ENCODE peak calls at places on chromosomes 3 and 15, in four cellular contexts. One of them, this sample, is unnamed.

GRCh38 chr15:35944945-35945344 is 399.0 kb upstream of the DPH6 start:
- DNase-seq in lower leg skin: no peak
- DNase-seq in M059J: no peak
- DNase-seq in stimulated activated CD4-positive, alpha-beta T cell treated with anti-CD3 and anti-CD28 coated beads, Interleukin-12 subunit alpha, Interleukin-12 subunit beta, amount 100 ng/mL, for 4 hours: no peak
- DNase-seq in this sample: no peak

GRCh38 chr15:77819841-77820728 is 187.4 kb upstream of the LINGO1 start:
- DNase-seq in lower leg skin: no peak
- DNase-seq in M059J: peak; percentile 29
- DNase-seq in stimulated activated CD4-positive, alpha-beta T cell treated with anti-CD3 and anti-CD28 coated beads, Interleukin-12 subunit alpha, Interleukin-12 subunit beta, amount 100 ng/mL, for 4 hours: no peak
- DNase-seq in this sample: no peak

GRCh38 chr3:71987089-71987735 is 202.3 kb upstream of the PROK2 start:
- DNase-seq in lower leg skin: no peak
- DNase-seq in stimulated activated CD4-positive, alpha-beta T cell treated with anti-CD3 and anti-CD28 coated beads, Interleukin-12 subunit alpha, Interleukin-12 subunit beta, amount 100 ng/mL, for 4 hours: no peak
- DNase-seq in M059J: no peak
- DNase-seq in this sample: no peak

GRCh38 chr3:48372377-48372770 is 355 bp downstream of the FBXW12 start:
- DNase-seq in lower leg skin: no peak
- DNase-seq in stimulated activated CD4-positive, alpha-beta T cell treated with anti-CD3 and anti-CD28 coated beads, Interleukin-12 subunit alpha, Interleukin-12 subunit beta, amount 100 ng/mL, for 4 hours: no peak
- DNase-seq in M059J: no peak
- DNase-seq in this sample: no peak

GRCh38 chr15:59689626-59690236 is 611 bp upstream of the BNIP2 start:
- DNase-seq in M059J: peak; percentile 75
- DNase-seq in lower leg skin: peak; percentile 88
- DNase-seq in stimulated activated CD4-positive, alpha-beta T cell treated with anti-CD3 and anti-CD28 coated beads, Interleukin-12 subunit alpha, Interleukin-12 subunit beta, amount 100 ng/mL, for 4 hours: peak; percentile 43
- DNase-seq in this sample: peak; percentile 87

GRCh38 chr15:85414495-85414894 is 34.1 kb downstream of the AKAP13 start:
- DNase-seq in lower leg skin: no peak
- DNase-seq in M059J: peak; percentile 29
- DNase-seq in stimulated activated CD4-positive, alpha-beta T cell treated with anti-CD3 and anti-CD28 coated beads, Interleukin-12 subunit alpha, Interleukin-12 subunit beta, amount 100 ng/mL, for 4 hours: no peak
- DNase-seq in this sample: no peak

GRCh38 chr15:41713047-41713446 is 52.8 kb downstream of the MGA start:
- DNase-seq in stimulated activated CD4-positive, alpha-beta T cell treated with anti-CD3 and anti-CD28 coated beads, Interleukin-12 subunit alpha, Interleukin-12 subunit beta, amount 100 ng/mL, for 4 hours: no peak
- DNase-seq in lower leg skin: no peak
- DNase-seq in M059J: no peak
- DNase-seq in this sample: peak; percentile 15

GRCh38 chr15:38029741-38030140 is 95.3 kb downstream of the TMCO5A start:
- DNase-seq in stimulated activated CD4-positive, alpha-beta T cell treated with anti-CD3 and anti-CD28 coated beads, Interleukin-12 subunit alpha, Interleukin-12 subunit beta, amount 100 ng/mL, for 4 hours: no peak
- DNase-seq in lower leg skin: no peak
- DNase-seq in M059J: peak; percentile 28
- DNase-seq in this sample: no peak

GRCh38 chr15:66917904-66918448 is 147.4 kb upstream of the SMAD3 start:
- DNase-seq in stimulated activated CD4-positive, alpha-beta T cell treated with anti-CD3 and anti-CD28 coated beads, Interleukin-12 subunit alpha, Interleukin-12 subunit beta, amount 100 ng/mL, for 4 hours: no peak
- DNase-seq in M059J: no peak
- DNase-seq in lower leg skin: no peak
- DNase-seq in this sample: no peak

GRCh38 chr3:170585937-170586310 is at the start of gene SLC7A14:
- DNase-seq in lower leg skin: no peak
- DNase-seq in stimulated activated CD4-positive, alpha-beta T cell treated with anti-CD3 and anti-CD28 coated beads, Interleukin-12 subunit alpha, Interleukin-12 subunit beta, amount 100 ng/mL, for 4 hours: no peak
- DNase-seq in M059J: peak; percentile 28
- DNase-seq in this sample: no peak

GRCh38 chr3:64548200-64548889 is 139.5 kb downstream of the ADAMTS9 start:
- DNase-seq in stimulated activated CD4-positive, alpha-beta T cell treated with anti-CD3 and anti-CD28 coated beads, Interleukin-12 subunit alpha, Interleukin-12 subunit beta, amount 100 ng/mL, for 4 hours: no peak
- DNase-seq in M059J: no peak
- DNase-seq in lower leg skin: no peak
- DNase-seq in this sample: peak; percentile 31

GRCh38 chr3:194161181-194162045 is 25.5 kb downstream of the HES1 start:
- DNase-seq in stimulated activated CD4-positive, alpha-beta T cell treated with anti-CD3 and anti-CD28 coated beads, Interleukin-12 subunit alpha, Interleukin-12 subunit beta, amount 100 ng/mL, for 4 hours: no peak
- DNase-seq in lower leg skin: no peak
- DNase-seq in M059J: no peak
- DNase-seq in this sample: no peak

GRCh38 chr3:117856354-117856753 is 1146.8 kb downstream of the TUSC7 start:
- DNase-seq in lower leg skin: no peak
- DNase-seq in stimulated activated CD4-positive, alpha-beta T cell treated with anti-CD3 and anti-CD28 coated beads, Interleukin-12 subunit alpha, Interleukin-12 subunit beta, amount 100 ng/mL, for 4 hours: no peak
- DNase-seq in M059J: no peak
- DNase-seq in this sample: no peak

GRCh38 chr15:98442901-98443300 is 205.4 kb upstream of the IGF1R start:
- DNase-seq in stimulated activated CD4-positive, alpha-beta T cell treated with anti-CD3 and anti-CD28 coated beads, Interleukin-12 subunit alpha, Interleukin-12 subunit beta, amount 100 ng/mL, for 4 hours: no peak
- DNase-seq in lower leg skin: no peak
- DNase-seq in M059J: no peak
- DNase-seq in this sample: no peak

GRCh38 chr15:94247789-94248638 is 16.7 kb downstream of the MCTP2 start:
- DNase-seq in lower leg skin: no peak
- DNase-seq in stimulated activated CD4-positive, alpha-beta T cell treated with anti-CD3 and anti-CD28 coated beads, Interleukin-12 subunit alpha, Interleukin-12 subunit beta, amount 100 ng/mL, for 4 hours: no peak
- DNase-seq in M059J: no peak
- DNase-seq in this sample: no peak

GRCh38 chr3:42735021-42735420 is 32.4 kb upstream of the HHATL start:
- DNase-seq in M059J: no peak
- DNase-seq in stimulated activated CD4-positive, alpha-beta T cell treated with anti-CD3 and anti-CD28 coated beads, Interleukin-12 subunit alpha, Interleukin-12 subunit beta, amount 100 ng/mL, for 4 hours: no peak
- DNase-seq in lower leg skin: no peak
- DNase-seq in this sample: no peak

GRCh38 chr3:178231645-178232044 is 304.6 kb upstream of the KCNMB2 start:
- DNase-seq in lower leg skin: no peak
- DNase-seq in M059J: no peak
- DNase-seq in stimulated activated CD4-positive, alpha-beta T cell treated with anti-CD3 and anti-CD28 coated beads, Interleukin-12 subunit alpha, Interleukin-12 subunit beta, amount 100 ng/mL, for 4 hours: no peak
- DNase-seq in this sample: no peak

GRCh38 chr3:117820900-117821299 is 1111.3 kb downstream of the TUSC7 start:
- DNase-seq in stimulated activated CD4-positive, alpha-beta T cell treated with anti-CD3 and anti-CD28 coated beads, Interleukin-12 subunit alpha, Interleukin-12 subunit beta, amount 100 ng/mL, for 4 hours: no peak
- DNase-seq in M059J: peak; percentile 24
- DNase-seq in lower leg skin: no peak
- DNase-seq in this sample: no peak

GRCh38 chr3:52036829-52037228 is 19.5 kb downstream of the DUSP7 start:
- DNase-seq in lower leg skin: no peak
- DNase-seq in M059J: no peak
- DNase-seq in stimulated activated CD4-positive, alpha-beta T cell treated with anti-CD3 and anti-CD28 coated beads, Interleukin-12 subunit alpha, Interleukin-12 subunit beta, amount 100 ng/mL, for 4 hours: no peak
- DNase-seq in this sample: no peak

GRCh38 chr3:50102558-50102957 is 13.8 kb downstream of the RBM5 start:
- DNase-seq in lower leg skin: no peak
- DNase-seq in M059J: no peak
- DNase-seq in stimulated activated CD4-positive, alpha-beta T cell treated with anti-CD3 and anti-CD28 coated beads, Interleukin-12 subunit alpha, Interleukin-12 subunit beta, amount 100 ng/mL, for 4 hours: no peak
- DNase-seq in this sample: no peak

GRCh38 chr15:95486224-95486623 is 844.3 kb upstream of the NR2F2 start:
- DNase-seq in M059J: peak; percentile 28
- DNase-seq in stimulated activated CD4-positive, alpha-beta T cell treated with anti-CD3 and anti-CD28 coated beads, Interleukin-12 subunit alpha, Interleukin-12 subunit beta, amount 100 ng/mL, for 4 hours: no peak
- DNase-seq in lower leg skin: no peak
- DNase-seq in this sample: no peak

GRCh38 chr3:54891540-54891897 is 36.3 kb downstream of the LRTM1 start:
- DNase-seq in stimulated activated CD4-positive, alpha-beta T cell treated with anti-CD3 and anti-CD28 coated beads, Interleukin-12 subunit alpha, Interleukin-12 subunit beta, amount 100 ng/mL, for 4 hours: no peak
- DNase-seq in M059J: peak; percentile 98
- DNase-seq in lower leg skin: peak; percentile 85
- DNase-seq in this sample: peak; percentile 83

GRCh38 chr15:27906802-27907201 is 192.3 kb downstream of the OCA2 start:
- DNase-seq in lower leg skin: no peak
- DNase-seq in stimulated activated CD4-positive, alpha-beta T cell treated with anti-CD3 and anti-CD28 coated beads, Interleukin-12 subunit alpha, Interleukin-12 subunit beta, amount 100 ng/mL, for 4 hours: no peak
- DNase-seq in M059J: no peak
- DNase-seq in this sample: no peak

This sample was measured in tibial nerve.